ENCODE peak calls at places on chromosomes 7 and 10, in ten cellular contexts. C, A, S, T, P, F, M, D, Q and N are unnamed samples.
A peak's percentile ranks its signal among the peaks of the same experiment; 100 is the strongest.

GRCh38 chr7:80385512-80385911 is 126.4 kb downstream of the GNAT3 start:
- DNase-seq in C (no peak), A (peak; percentile 54), S (no peak), T (no peak), P (peak; percentile 37), F (no peak), M (no peak), D (peak; percentile 22), Q (no peak), N (peak; percentile 78)

GRCh38 chr7:30738026-30738915 is 13.7 kb upstream of the INMT start:
- DNase-seq in C (no peak), A (no peak), S (no peak), T (peak; percentile 26), P (no peak), F (no peak), M (no peak), D (no peak), Q (no peak), N (no peak)

GRCh38 chr7:97218767-97219166 is 101.3 kb downstream of the SDHAF3 start:
- DNase-seq in C (no peak), A (peak; percentile 46), S (no peak), T (no peak), P (no peak), F (no peak), M (no peak), D (no peak), Q (no peak), N (no peak)

GRCh38 chr7:48109848-48110663 is 21.0 kb downstream of the UPP1 start:
- DNase-seq in C (peak; percentile 81), A (peak; percentile 42), S (peak; percentile 84), T (peak; percentile 81), P (peak; percentile 51), F (peak; percentile 85), M (peak; percentile 85), D (peak; percentile 44), Q (peak; percentile 49), N (peak; percentile 57)

GRCh38 chr10:71246591-71247143 is 34.3 kb downstream of the UNC5B start:
- DNase-seq in C (no peak), A (no peak), S (no peak), T (no peak), P (no peak), F (no peak), M (peak; percentile 83), D (no peak), Q (no peak), N (no peak)

GRCh38 chr7:47402941-47403340 is 179.0 kb downstream of the TNS3 start:
- DNase-seq in C (no peak), A (no peak), S (peak; percentile 33), T (no peak), P (no peak), F (no peak), M (no peak), D (no peak), Q (no peak), N (peak; percentile 28)

GRCh38 chr7:82859106-82859850 is 303.4 kb downstream of the PCLO start:
- DNase-seq in C (no peak), A (peak; percentile 11), S (no peak), T (no peak), P (no peak), F (no peak), M (no peak), D (peak; percentile 11), Q (peak; percentile 10), N (no peak)

GRCh38 chr10:14838582-14839304 is 637 bp downstream of the HSPA14 start:
- DNase-seq in C (peak; percentile 57), A (no peak), S (peak; percentile 83), T (peak; percentile 20), P (peak; percentile 66), F (peak; percentile 74), M (peak; percentile 58), D (peak; percentile 5), Q (peak; percentile 61), N (peak; percentile 49)

GRCh38 chr7:123604739-123605138 is 3.1 kb downstream of the ASB15 start:
- DNase-seq in C (no peak), A (no peak), S (no peak), T (no peak), P (no peak), F (no peak), M (no peak), D (no peak), Q (no peak), N (no peak)

GRCh38 chr7:38369816-38370493 is 96.5 kb upstream of the TARP start:
- DNase-seq in C (peak; percentile 80), A (peak; percentile 86), S (peak; percentile 85), T (peak; percentile 67), P (peak; percentile 88), F (peak; percentile 74), M (peak; percentile 92), D (peak; percentile 86), Q (peak; percentile 78), N (peak; percentile 85)

GRCh38 chr10:3564599-3564998 is 220.4 kb downstream of the KLF6 start:
- DNase-seq in C (no peak), A (peak; percentile 24), S (no peak), T (no peak), P (peak; percentile 37), F (no peak), M (no peak), D (no peak), Q (no peak), N (no peak)

GRCh38 chr10:62037166-62037831 is 135.8 kb downstream of the ARID5B start:
- DNase-seq in C (no peak), A (peak; percentile 76), S (no peak), T (no peak), P (peak; percentile 77), F (no peak), M (no peak), D (peak; percentile 64), Q (peak; percentile 59), N (peak; percentile 90)

GRCh38 chr10:73889014-73889413 is 14.7 kb upstream of the CAMK2G start:
- DNase-seq in C (no peak), A (peak; percentile 81), S (no peak), T (no peak), P (peak; percentile 78), F (no peak), M (peak; percentile 45), D (peak; percentile 45), Q (peak; percentile 98), N (peak; percentile 41)

DNA sequence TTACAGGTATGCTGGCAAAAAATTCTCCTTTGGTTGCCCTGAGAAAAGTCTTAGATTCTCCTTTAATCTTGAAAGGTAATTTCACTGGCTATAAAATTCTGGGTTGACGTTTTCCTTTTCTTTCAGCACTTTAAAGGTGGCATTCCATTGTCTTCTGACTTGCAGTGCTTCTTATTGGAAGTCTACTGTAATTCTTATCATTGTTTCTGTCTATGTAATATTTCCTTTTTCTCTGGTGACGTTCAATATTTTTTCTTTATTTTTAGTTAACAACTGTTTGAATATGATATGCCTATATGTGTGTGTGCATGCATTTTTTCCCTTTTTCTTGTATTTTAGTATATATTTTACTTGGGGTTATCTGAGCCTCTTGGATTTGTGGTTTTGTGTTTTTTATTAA is 111.0 kb downstream of the GPR158 start:
- DNase-seq in C (no peak), A (no peak), S (no peak), T (no peak), P (no peak), F (no peak), M (no peak), D (no peak), Q (no peak), N (no peak)
- H3K4me3 ChIP-seq in C (no peak overlapping the region), A (no peak overlapping the region), S (no peak overlapping the region), T (no peak overlapping the region), P (no peak overlapping the region), F (no peak overlapping the region), M (no peak overlapping the region), D (no peak overlapping the region), Q (no peak overlapping the region), N (no peak overlapping the region)

GRCh38 chr10:100968037-100968736 is 1.1 kb upstream of the SEMA4G start:
- DNase-seq in C (no peak), A (no peak), S (no peak), T (no peak), P (no peak), F (no peak), M (no peak), D (no peak), Q (no peak), N (no peak)
- H3K4me3 ChIP-seq in C (no peak overlapping the region), A (no peak overlapping the region), S (peak overlapping the region; percentile 92), T (no peak overlapping the region), P (no peak overlapping the region), F (no peak overlapping the region), M (no peak overlapping the region), D (no peak overlapping the region), Q (no peak overlapping the region), N (no peak overlapping the region)

DNA sequence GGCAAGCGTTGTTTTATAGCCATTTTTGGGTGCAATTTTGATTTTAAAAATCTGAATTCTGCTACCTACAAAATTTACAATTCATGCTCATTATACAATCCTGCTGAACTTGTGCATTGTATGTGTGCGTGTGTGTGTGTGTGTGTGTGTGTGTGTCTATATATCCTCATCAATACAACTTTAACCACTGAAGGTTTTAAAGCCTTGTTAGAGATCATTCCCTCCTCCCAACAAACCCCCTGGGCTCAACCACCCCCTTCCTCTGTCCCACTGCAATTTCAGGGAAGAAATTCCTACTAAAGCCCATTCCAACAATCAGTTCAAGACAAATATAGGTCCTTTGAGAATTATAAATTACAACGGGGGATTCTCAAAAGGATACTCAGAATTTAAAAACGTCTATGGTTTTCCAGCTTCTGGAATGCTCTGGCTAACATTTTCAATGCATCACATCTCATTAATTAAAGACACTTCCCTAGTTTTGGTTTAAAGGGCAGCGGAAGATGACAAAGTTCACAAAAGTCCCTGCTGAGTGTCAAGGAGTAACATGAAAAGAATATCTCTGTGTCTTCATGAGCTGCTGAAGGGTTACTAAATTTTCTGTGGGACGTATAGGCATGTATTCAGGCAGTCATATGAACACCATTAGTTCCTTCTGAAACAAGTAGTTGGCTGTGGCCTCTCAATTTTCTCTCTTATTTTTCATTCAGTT is 862 bp upstream of the SEMA3A start:
- DNase-seq in C (no peak), A (no peak), S (no peak), T (no peak), P (peak; percentile 52), F (no peak), M (no peak), D (no peak), Q (peak; percentile 28), N (peak; percentile 21)
- H3K4me3 ChIP-seq in C (no peak overlapping the region), A (peak overlapping the region; percentile 58), S (peak overlapping the region; percentile 65), T (peak overlapping the region; percentile 33), P (no peak overlapping the region), F (peak overlapping the region; percentile 67), M (peak overlapping the region; percentile 61), D (peak overlapping the region; percentile 63), Q (peak overlapping the region; percentile 92), N (peak overlapping the region; percentile 68)

GRCh38 chr7:2038876-2039728 is 193.6 kb downstream of the MAD1L1 start:
- DNase-seq in C (peak; percentile 73), A (no peak), S (no peak), T (no peak), P (no peak), F (peak; percentile 26), M (no peak), D (no peak), Q (no peak), N (peak; percentile 35)

GRCh38 chr7:2040201-2040892 is 192.4 kb downstream of the MAD1L1 start:
- DNase-seq in C (no peak), A (no peak), S (no peak), T (no peak), P (no peak), F (peak; percentile 23), M (no peak), D (no peak), Q (no peak), N (no peak)

GRCh38 chr7:2037301-2037804 is 195.4 kb downstream of the MAD1L1 start:
- DNase-seq in C (no peak), A (no peak), S (no peak), T (peak; percentile 80), P (no peak), F (peak; percentile 10), M (no peak), D (no peak), Q (no peak), N (peak; percentile 53)

GRCh38 chr7:2036786-2037185 is 196.0 kb downstream of the MAD1L1 start:
- DNase-seq in C (no peak), A (no peak), S (no peak), T (no peak), P (no peak), F (peak; percentile 23), M (no peak), D (no peak), Q (no peak), N (no peak)

GRCh38 chr7:2037805-2038635 is 194.7 kb downstream of the MAD1L1 start:
- DNase-seq in C (peak; percentile 47), A (peak; percentile 49), S (no peak), T (peak; percentile 68), P (peak; percentile 33), F (no peak), M (no peak), D (no peak), Q (peak; percentile 59), N (peak; percentile 87)
- H3K4me3 ChIP-seq in C (peak overlapping the region; percentile 57), A (peak overlapping the region; percentile 15), S (no peak overlapping the region), T (peak overlapping the region; percentile 63), P (no peak overlapping the region), F (no peak overlapping the region), M (no peak overlapping the region), D (no peak overlapping the region), Q (peak overlapping the region; percentile 55), N (peak overlapping the region; percentile 54)